ENCODE peak calls at places on chromosomes 11 and 22, in ten cellular contexts. N is left lung, Z is thyroid gland, M is fibroblast of lung, F is spleen, D is A549, Q is body of pancreas, G is left ventricle myocardium inferior, P is lower lobe of right lung, R is tibial artery. K is an unnamed sample.

GRCh38 chr11:124758355-124759267 is 3.5 kb downstream of the ESAM start:
- DNase-seq in R (peak; percentile 90), Q (peak; percentile 78), D (peak; percentile 77), F (peak; percentile 94), G (peak; percentile 78), N (peak; percentile 87), Z (peak; percentile 90), P (peak; percentile 89), M (peak; percentile 61), K (peak; percentile 84)

GRCh38 chr11:911031-911889 is 650 bp upstream of the CHID1 start:
- DNase-seq in Z (peak; percentile 48), M (peak; percentile 46), Q (no peak), P (peak; percentile 74), R (peak; percentile 74), F (peak; percentile 76), G (peak; percentile 50), D (no peak), N (peak; percentile 58), K (peak; percentile 25)

GRCh38 chr22:44363214-44363979 is 50.6 kb upstream of the SHISAL1 start:
- DNase-seq in D (peak; percentile 60), P (peak; percentile 81), M (peak; percentile 97), F (peak; percentile 86), G (peak; percentile 92), N (peak; percentile 88), Q (peak; percentile 53), R (peak; percentile 97), Z (peak; percentile 78), K (peak; percentile 91)

GRCh38 chr11:133506023-133506422 is 26.3 kb downstream of the OPCML start:
- DNase-seq in F (no peak), Q (no peak), D (no peak), G (no peak), Z (no peak), P (no peak), R (no peak), N (no peak), M (no peak), K (no peak)

GRCh38 chr11:132307309-132308020 is 937.0 kb downstream of the NTM start:
- DNase-seq in Q (no peak), N (no peak), Z (no peak), F (no peak), M (no peak), G (no peak), P (no peak), D (no peak), R (no peak), K (no peak)

GRCh38 chr11:72764503-72764902 is 12.3 kb upstream of the ARAP1 start:
- DNase-seq in Z (no peak), G (no peak), N (peak; percentile 70), M (no peak), P (peak; percentile 81), Q (no peak), F (no peak), D (no peak), R (no peak), K (no peak)

GRCh38 chr11:15525582-15525981 is 410.9 kb downstream of the INSC start:
- DNase-seq in R (no peak), F (no peak), P (no peak), N (no peak), Z (no peak), Q (no peak), M (no peak), G (no peak), D (no peak), K (no peak)

GRCh38 chr11:18521123-18521522 is 5.6 kb downstream of the TSG101 start:
- DNase-seq in P (no peak), F (no peak), Q (no peak), M (no peak), N (no peak), R (no peak), G (no peak), D (no peak), Z (no peak), K (no peak)

GRCh38 chr22:44682556-44683168 is 19.3 kb upstream of the PRR5 start:
- DNase-seq in P (no peak), Z (no peak), F (no peak), N (no peak), G (no peak), Q (no peak), D (no peak), R (no peak), M (no peak), K (no peak)

GRCh38 chr22:25514436-25514835 is 50.0 kb upstream of the GRK3 start:
- DNase-seq in M (no peak), N (no peak), D (no peak), G (no peak), Q (no peak), P (no peak), Z (no peak), F (no peak), R (no peak), K (no peak)

GRCh38 chr11:35111171-35112055 is 27.6 kb upstream of the CD44 start:
- DNase-seq in D (no peak), R (no peak), F (no peak), G (no peak), Z (no peak), P (no peak), N (no peak), M (peak; percentile 85), Q (no peak), K (no peak)

GRCh38 chr11:87324817-87325489 is 287.2 kb downstream of the TMEM135 start:
- DNase-seq in N (no peak), Z (no peak), D (no peak), Q (no peak), R (no peak), M (no peak), F (no peak), P (no peak), G (no peak), K (no peak)

GRCh38 chr11:2687782-2688191 is 12.0 kb downstream of the KCNQ1OT1 start:
- DNase-seq in M (no peak), Q (peak; percentile 17), Z (peak; percentile 20), F (peak; percentile 65), D (no peak), P (no peak), R (peak; percentile 62), N (peak; percentile 29), G (no peak), K (no peak)

GRCh38 chr22:45218974-45219373 is 21.7 kb downstream of the KIAA0930 start:
- DNase-seq in N (no peak), G (no peak), P (no peak), M (no peak), D (no peak), R (no peak), Q (no peak), F (no peak), Z (no peak), K (peak; percentile 83)

GRCh38 chr22:39665229-39665628 is 94.7 kb downstream of the CACNA1I start:
- DNase-seq in P (no peak), M (no peak), D (no peak), Z (peak; percentile 66), R (no peak), F (no peak), N (no peak), G (no peak), Q (no peak), K (no peak)

GRCh38 chr11:47616726-47617416 is 22.7 kb upstream of the C1QTNF4 start:
- DNase-seq in P (no peak), R (no peak), M (peak; percentile 90), G (no peak), Z (peak; percentile 76), Q (peak; percentile 29), N (peak; percentile 41), F (no peak), D (peak; percentile 37), K (peak; percentile 52)

GRCh38 chr11:61254403-61255025 is 13.5 kb downstream of the PGA5 start:
- DNase-seq in F (peak; percentile 83), R (no peak), N (peak; percentile 62), Q (peak; percentile 67), D (peak; percentile 85), G (peak; percentile 50), P (peak; percentile 63), Z (peak; percentile 61), M (peak; percentile 59), K (peak; percentile 62)

DNA sequence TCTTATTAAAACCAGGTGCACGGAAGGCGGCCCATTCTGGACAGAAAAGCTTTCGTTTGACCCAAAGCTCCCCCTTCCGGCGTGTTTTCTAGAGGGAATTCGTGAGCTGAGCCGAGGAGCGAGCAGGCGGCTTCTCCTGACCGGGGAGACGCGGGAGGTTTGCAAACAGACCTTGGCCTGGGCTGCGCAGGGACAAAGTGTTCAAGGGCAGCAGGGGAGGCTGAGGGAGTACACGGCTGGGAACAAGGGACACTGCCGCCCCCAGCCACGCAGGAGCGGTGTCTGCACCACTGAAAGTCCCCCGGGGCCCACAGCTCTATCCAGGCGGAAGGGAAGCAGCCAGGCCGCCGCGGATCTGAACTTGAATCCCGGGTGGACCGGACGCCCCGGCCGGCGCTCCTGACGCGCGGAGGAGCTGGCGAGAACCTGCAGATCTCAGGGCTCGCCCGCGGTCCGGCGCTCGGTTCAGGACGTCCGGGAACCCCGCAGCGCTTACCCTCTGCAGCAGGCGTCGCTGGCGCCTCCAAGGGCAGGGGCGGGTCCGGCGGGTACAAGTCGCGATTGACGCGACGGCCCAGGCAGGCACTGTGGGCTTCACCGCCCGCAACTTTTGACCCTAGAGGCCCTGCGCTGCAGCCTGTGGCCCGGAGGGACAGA is 101.9 kb downstream of the WT1 start:
- DNase-seq in Q (peak; percentile 77), Z (peak; percentile 85), P (peak; percentile 68), G (peak; percentile 42), R (peak; percentile 70), F (peak; percentile 78), M (peak; percentile 68), D (peak; percentile 73), N (peak; percentile 63), K (no peak)
- TF ChIP-seq CTCF in Q (peak; percentile 23), Z (peak; percentile 44), P (peak; percentile 27), G (peak; percentile 28), R (no peak), F (peak; percentile 29), M (peak; percentile 55), D (peak; percentile 50), N (no peak), K (no peak)

GRCh38 chr11:8066036-8066910 is 14.7 kb upstream of the TUB start:
- DNase-seq in D (no peak), M (no peak), R (no peak), F (peak; percentile 72), N (no peak), Q (no peak), P (no peak), G (peak; percentile 14), Z (no peak), K (no peak)
- H3K4me1 ChIP-seq in D (peaks cover 15% of the 10 kb centered on the region), M (peaks cover 19% of the 10 kb centered on the region), R (no peaks in the 10 kb centered on the region), F (no peaks in the 10 kb centered on the region), N (no peaks in the 10 kb centered on the region), Q (peaks cover 10% of the 10 kb centered on the region), P (peaks cover 4% of the 10 kb centered on the region), G (peaks cover 91% of the 10 kb centered on the region), Z (peaks cover 88% of the 10 kb centered on the region), K (peaks cover 26% of the 10 kb centered on the region)

DNA sequence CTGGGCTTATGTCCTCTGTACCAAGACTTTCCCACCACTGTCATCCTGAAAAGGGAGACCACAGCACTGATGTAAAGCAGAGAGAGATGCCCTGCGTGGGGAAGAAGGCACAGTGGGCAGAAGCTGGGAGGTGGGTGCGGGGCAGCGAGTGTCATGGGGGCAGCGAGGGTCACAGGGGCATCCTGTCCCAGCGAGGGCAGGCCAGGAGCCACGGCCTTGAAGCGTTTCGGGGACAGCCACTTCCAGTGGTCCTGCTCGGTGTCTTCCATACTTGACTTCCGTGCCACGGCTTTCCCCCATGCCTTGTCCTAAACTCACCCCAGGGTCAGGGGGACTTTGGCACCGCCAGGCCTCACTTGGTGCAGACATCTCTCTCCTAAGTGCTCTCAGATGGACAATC is 1121.3 kb downstream of the TBC1D22A start:
- DNase-seq in D (no peak), Q (no peak), N (no peak), R (no peak), P (no peak), Z (no peak), G (no peak), F (no peak), M (no peak), K (no peak)
- H3K9me3 ChIP-seq in D (no peaks in the 10 kb centered on the region), Q (no peaks in the 10 kb centered on the region), N (no peaks in the 10 kb centered on the region), R (no peaks in the 10 kb centered on the region), P (no peaks in the 10 kb centered on the region), Z (no peaks in the 10 kb centered on the region), G (no peaks in the 10 kb centered on the region), F (no peaks in the 10 kb centered on the region), M (no peaks in the 10 kb centered on the region), K (no peaks in the 10 kb centered on the region)

GRCh38 chr22:38104084-38104483 is 6.4 kb downstream of the BAIAP2L2 start:
- DNase-seq in F (no peak), M (no peak), Z (no peak), Q (no peak), P (peak; percentile 10), G (no peak), N (no peak), D (peak; percentile 44), R (no peak), K (no peak)
- TF ChIP-seq CTCF in F (peak; percentile 40), M (peak; percentile 39), Z (no peak), Q (no peak), P (no peak), G (peak; percentile 44), N (peak; percentile 18), D (no peak), R (peak; percentile 35), K (peak; percentile 56)

K was measured in BE2C.